ENCODE peak calls at places on chromosomes 4 and X, in four cellular contexts. V is BJ, E is astrocyte of the spinal cord, O is left lung. I is an unnamed sample.

GRCh38 chrX:109624022-109624421 is 950 bp downstream of the KCNE5 start:
- DNase-seq in V (no peak), E (no peak), O (no peak), I (no peak)

GRCh38 chrX:143634701-143635442 is 1.0 kb downstream of the SLITRK4 start:
- DNase-seq in V (no peak), E (no peak), O (no peak), I (no peak)

GRCh38 chr4:74487771-74488170 is 42.8 kb downstream of the AREG start:
- DNase-seq in V (no peak), E (no peak), O (no peak), I (no peak)

GRCh38 chr4:24770111-24770584 is 25.2 kb upstream of the SOD3 start:
- DNase-seq in V (peak), E (peak), O (no peak), I (peak)

GRCh38 chrX:14865201-14865600 is 7.7 kb downstream of the FANCB start:
- DNase-seq in V (peak), E (peak), O (no peak), I (no peak)

GRCh38 chr4:186724861-186725419 is 1.3 kb upstream of the FAT1 start:
- DNase-seq in V (no peak), E (peak), O (no peak), I (peak)

GRCh38 chr4:57020467-57021101 is 41.9 kb downstream of the POLR2B start:
- DNase-seq in V (peak), E (peak), O (no peak), I (no peak)

GRCh38 chr4:5683566-5683965 is 24.8 kb downstream of the EVC2 start:
- DNase-seq in V (no peak), E (no peak), O (no peak), I (no peak)

GRCh38 chr4:155972098-155972497 is 18.4 kb upstream of the CTSO start:
- DNase-seq in V (no peak), E (peak), O (no peak), I (no peak)

GRCh38 chrX:83759872-83760271 is 101.1 kb upstream of the CYLC1 start:
- DNase-seq in V (no peak), E (no peak), O (no peak), I (no peak)
- H3K4me3 ChIP-seq in V (no peak), E (no peak), O (no peak), I (no peak)

DNA sequence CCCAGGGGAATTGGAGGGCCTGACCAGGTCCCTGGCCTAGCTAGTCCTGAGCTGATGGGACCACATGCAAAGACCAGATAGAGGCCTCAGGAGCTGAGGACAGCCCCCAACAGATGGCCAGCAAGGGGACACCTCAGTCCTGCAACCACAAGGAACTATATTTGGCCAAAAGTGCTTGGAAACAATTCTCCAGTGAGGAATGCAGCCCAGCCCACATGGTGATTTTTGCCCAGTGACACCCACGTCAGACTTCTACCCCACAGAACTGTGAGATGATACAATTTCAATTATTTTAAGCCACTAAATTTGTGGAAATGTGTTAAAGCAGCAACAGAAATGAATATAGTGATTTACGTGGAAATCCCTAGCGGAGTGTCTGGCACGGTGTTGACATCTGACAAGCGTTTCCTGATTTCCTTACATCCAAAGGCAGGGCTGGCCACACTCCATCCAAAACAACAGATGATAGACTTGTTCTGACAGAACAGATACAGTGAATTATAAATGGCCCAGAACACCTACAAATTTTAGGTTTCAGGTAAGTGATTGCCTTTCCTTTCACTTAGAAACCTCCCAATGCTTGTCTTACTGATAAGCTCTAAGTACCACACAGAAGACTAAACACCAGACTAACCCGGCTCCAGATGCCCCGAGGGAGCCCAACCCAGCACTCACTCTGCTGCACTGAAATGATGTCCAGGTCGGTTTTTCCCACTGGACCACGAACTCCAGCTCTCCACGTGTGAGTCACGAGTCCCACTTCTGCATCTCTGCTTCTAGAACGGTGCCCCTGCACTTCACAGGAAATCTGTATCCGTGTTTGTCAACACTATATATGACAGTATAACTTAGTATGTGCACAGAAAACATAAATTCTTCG is 5.8 kb downstream of the AFAP1 start:
- DNase-seq in V (no peak), E (no peak), O (peak), I (no peak)
- H3K4me3 ChIP-seq in V (no peak), E (no peak), O (no peak), I (no peak)

GRCh38 chr4:95694411-95694810 is 145.5 kb upstream of the PDHA2 start:
- DNase-seq in V (no peak), E (no peak), O (no peak), I (no peak)
- H3K4me3 ChIP-seq in V (no peak), E (no peak), O (no peak), I (no peak)

GRCh38 chr4:151228196-151229119 is 48.5 kb upstream of the PRSS48 start:
- DNase-seq in V (no peak), E (peak), O (no peak), I (peak)
- H3K4me3 ChIP-seq in V (no peak), E (no peak), O (no peak), I (no peak)

DNA sequence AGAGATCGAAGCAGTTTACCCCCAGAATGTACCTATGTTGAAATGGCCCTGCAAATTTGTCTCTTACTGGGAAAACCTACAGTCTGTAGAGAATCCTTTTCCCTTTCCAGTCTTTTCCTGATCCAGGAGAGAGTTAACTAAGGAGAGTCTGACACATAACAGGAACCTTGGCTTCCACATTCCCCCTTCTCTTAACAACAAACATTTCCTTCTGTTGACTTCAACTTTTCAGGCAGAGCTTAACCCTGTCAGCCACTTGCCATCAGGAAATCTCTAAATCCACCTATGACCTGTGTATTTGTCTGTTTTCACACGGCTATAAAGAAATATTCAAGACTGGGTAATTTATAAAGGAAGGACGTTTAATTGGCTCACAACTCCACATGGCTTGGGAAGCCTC is 45.6 kb upstream of the GPR78 start:
- DNase-seq in V (no peak), E (no peak), O (no peak), I (no peak)
- H3K4me3 ChIP-seq in V (no peak), E (no peak), O (no peak), I (no peak)

GRCh38 chr4:39522068-39522467 is 5.2 kb downstream of the UGDH start:
- DNase-seq in V (no peak), E (no peak), O (no peak), I (no peak)

GRCh38 chr4:39524420-39524957 is 2.8 kb downstream of the UGDH start:
- DNase-seq in V (no peak), E (no peak), O (no peak), I (no peak)

GRCh38 chr4:39516407-39516966 is 10.8 kb downstream of the UGDH start:
- DNase-seq in V (no peak), E (no peak), O (no peak), I (no peak)

GRCh38 chr4:39518484-39518883 is 8.8 kb downstream of the UGDH start:
- DNase-seq in V (no peak), E (no peak), O (no peak), I (no peak)

DNA sequence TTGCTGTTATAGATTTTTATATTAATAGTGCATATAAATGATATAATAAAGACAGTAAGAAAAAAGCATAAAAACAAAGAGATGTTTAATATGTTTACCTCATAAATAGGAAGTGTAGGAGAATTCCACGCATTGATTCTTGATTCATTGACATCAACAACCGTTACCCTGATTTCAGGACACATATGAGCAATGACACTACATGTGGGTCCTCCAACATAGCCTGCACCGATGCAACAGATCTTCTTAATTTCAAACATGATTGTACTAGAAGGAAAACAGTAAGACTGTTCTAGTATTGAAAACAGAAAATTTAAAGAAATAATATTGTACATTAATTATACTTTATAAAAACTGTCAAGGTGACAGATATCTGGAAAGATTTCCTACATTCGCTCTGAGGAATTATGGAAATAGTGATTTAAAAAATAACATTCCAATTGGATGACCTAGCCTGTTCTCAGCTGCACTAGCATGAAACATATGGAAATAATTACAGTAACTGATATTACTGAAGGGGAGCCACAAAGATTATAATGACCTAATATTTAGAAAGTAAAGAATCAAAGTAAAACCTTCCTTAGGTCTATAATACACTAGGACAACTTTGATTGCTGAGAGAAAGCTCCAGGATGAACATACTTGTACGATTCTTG is 5.9 kb downstream of the UGDH start:
- DNase-seq in V (no peak), E (peak), O (no peak), I (peak)
- H3K4me3 ChIP-seq in V (peak), E (no peak), O (no peak), I (no peak)

GRCh38 chrX:135295238-135295943 is 13.9 kb upstream of the ETDC start:
- DNase-seq in V (no peak), E (peak), O (peak), I (peak)

GRCh38 chrX:135295944-135296305 is 13.4 kb upstream of the ETDC start:
- DNase-seq in V (no peak), E (no peak), O (no peak), I (no peak)
- H3K4me3 ChIP-seq in V (no peak), E (peak), O (peak), I (peak)

DNA sequence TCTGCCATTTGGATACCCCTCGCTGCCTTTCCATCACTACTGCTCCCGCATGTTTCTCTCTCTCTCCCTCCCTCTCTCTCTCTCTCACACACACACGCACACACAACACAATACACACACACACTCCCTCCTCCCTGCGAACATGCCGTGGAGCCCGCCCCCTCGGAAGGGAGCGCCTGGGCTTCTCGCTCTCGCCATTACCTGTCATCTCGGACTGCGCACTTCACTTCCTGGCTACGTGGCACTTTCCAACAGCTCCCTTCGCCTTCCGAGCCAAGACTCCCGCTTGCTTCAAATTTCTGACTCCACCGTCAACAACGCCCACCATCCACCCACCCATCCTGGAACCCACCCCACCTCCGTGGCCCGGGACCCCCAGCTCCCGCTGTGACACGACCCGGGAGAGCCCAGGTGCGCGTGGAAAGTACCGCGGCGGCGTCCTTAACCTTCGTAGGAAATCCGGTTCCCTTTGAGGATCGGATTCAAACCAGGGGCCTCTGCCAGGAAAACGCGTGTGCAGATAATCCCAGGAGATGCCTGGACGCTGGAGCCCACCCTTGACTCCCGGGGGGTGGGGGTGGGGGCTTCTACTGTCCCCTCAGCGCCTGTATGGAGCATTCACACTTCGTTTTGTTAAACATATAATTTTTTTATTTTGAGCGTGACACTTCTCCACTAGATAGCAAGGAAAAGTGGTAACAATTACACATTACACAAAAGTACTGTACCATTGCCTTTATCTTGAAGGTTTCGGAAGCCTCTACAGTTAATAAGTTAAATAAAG is 12.5 kb downstream of the ARX start:
- DNase-seq in V (no peak), E (no peak), O (no peak), I (no peak)
- H3K4me3 ChIP-seq in V (no peak), E (no peak), O (no peak), I (peak)

GRCh38 chr4:48777739-48778138 is 2.3 kb downstream of the FRYL start:
- DNase-seq in V (no peak), E (no peak), O (no peak), I (no peak)
- H3K4me3 ChIP-seq in V (peak), E (peak), O (peak), I (peak)

I was measured in astrocyte of the cerebellum.